ENCODE peak calls at places on chromosomes 3 and 15, in five cellular contexts. K, L, P, E and Y are unnamed samples.

GRCh38 chr3:53161345-53161819 is 373 bp downstream of the PRKCD start:
- DNase-seq in K (peak; percentile 46), L (no peak), P (no peak), E (peak; percentile 73), Y (peak; percentile 63)

GRCh38 chr3:55823829-55824228 is 336.7 kb upstream of the WNT5A start:
- DNase-seq in K (no peak), L (no peak), P (no peak), E (no peak), Y (no peak)

GRCh38 chr3:14019459-14019858 is 105.2 kb downstream of the CHCHD4 start:
- DNase-seq in K (no peak), L (no peak), P (no peak), E (no peak), Y (no peak)

GRCh38 chr15:78347586-78348543 is 7.7 kb downstream of the CRABP1 start:
- DNase-seq in K (no peak), L (no peak), P (no peak), E (no peak), Y (no peak)

GRCh38 chr15:99158626-99159412 is 53.9 kb downstream of the SYNM start:
- DNase-seq in K (no peak), L (no peak), P (no peak), E (no peak), Y (no peak)

GRCh38 chr15:55403531-55403930 is 4.6 kb downstream of the CCPG1 start:
- DNase-seq in K (peak; percentile 66), L (peak; percentile 10), P (no peak), E (no peak), Y (peak; percentile 35)

GRCh38 chr15:80492874-80493273 is 88.7 kb downstream of the ARNT2 start:
- DNase-seq in K (no peak), L (no peak), P (no peak), E (no peak), Y (no peak)

GRCh38 chr3:195698325-195699147 is 22.2 kb upstream of the MUC20 start:
- DNase-seq in K (no peak), L (no peak), P (no peak), E (no peak), Y (peak; percentile 18)

GRCh38 chr15:38991126-38991525 is 426.5 kb upstream of the RASGRP1 start:
- DNase-seq in K (peak; percentile 9), L (peak; percentile 52), P (peak; percentile 40), E (no peak), Y (no peak)

GRCh38 chr15:60009124-60009523 is 5.0 kb downstream of the FOXB1 start:
- DNase-seq in K (no peak), L (peak; percentile 29), P (no peak), E (no peak), Y (no peak)

GRCh38 chr15:60017538-60018199 is 13.6 kb downstream of the FOXB1 start:
- DNase-seq in K (no peak), L (peak; percentile 46), P (peak; percentile 26), E (no peak), Y (no peak)

GRCh38 chr15:60009581-60010379 is 5.7 kb downstream of the FOXB1 start:
- DNase-seq in K (no peak), L (no peak), P (no peak), E (no peak), Y (no peak)

GRCh38 chr15:60010467-60011257 is 6.6 kb downstream of the FOXB1 start:
- DNase-seq in K (no peak), L (no peak), P (no peak), E (no peak), Y (no peak)

GRCh38 chr15:60012695-60013094 is 8.6 kb downstream of the FOXB1 start:
- DNase-seq in K (no peak), L (no peak), P (no peak), E (no peak), Y (no peak)
- TF ChIP-seq CTCF in K (no peak), L (no peak), P (no peak), E (no peak), Y (no peak)

GRCh38 chr15:74892313-74892712 is 2.5 kb downstream of the MPI start:
- DNase-seq in K (no peak), L (peak; percentile 74), P (no peak), E (no peak), Y (no peak)

GRCh38 chr15:74891469-74891868 is 1.6 kb downstream of the MPI start:
- DNase-seq in K (no peak), L (no peak), P (no peak), E (no peak), Y (no peak)

GRCh38 chr15:74888716-74889115 is 1.1 kb upstream of the MPI start:
- DNase-seq in K (no peak), L (no peak), P (no peak), E (no peak), Y (no peak)

GRCh38 chr15:74889390-74889881 is 406 bp upstream of the MPI start:
- DNase-seq in K (peak; percentile 69), L (no peak), P (peak; percentile 29), E (peak; percentile 75), Y (no peak)

DNA sequence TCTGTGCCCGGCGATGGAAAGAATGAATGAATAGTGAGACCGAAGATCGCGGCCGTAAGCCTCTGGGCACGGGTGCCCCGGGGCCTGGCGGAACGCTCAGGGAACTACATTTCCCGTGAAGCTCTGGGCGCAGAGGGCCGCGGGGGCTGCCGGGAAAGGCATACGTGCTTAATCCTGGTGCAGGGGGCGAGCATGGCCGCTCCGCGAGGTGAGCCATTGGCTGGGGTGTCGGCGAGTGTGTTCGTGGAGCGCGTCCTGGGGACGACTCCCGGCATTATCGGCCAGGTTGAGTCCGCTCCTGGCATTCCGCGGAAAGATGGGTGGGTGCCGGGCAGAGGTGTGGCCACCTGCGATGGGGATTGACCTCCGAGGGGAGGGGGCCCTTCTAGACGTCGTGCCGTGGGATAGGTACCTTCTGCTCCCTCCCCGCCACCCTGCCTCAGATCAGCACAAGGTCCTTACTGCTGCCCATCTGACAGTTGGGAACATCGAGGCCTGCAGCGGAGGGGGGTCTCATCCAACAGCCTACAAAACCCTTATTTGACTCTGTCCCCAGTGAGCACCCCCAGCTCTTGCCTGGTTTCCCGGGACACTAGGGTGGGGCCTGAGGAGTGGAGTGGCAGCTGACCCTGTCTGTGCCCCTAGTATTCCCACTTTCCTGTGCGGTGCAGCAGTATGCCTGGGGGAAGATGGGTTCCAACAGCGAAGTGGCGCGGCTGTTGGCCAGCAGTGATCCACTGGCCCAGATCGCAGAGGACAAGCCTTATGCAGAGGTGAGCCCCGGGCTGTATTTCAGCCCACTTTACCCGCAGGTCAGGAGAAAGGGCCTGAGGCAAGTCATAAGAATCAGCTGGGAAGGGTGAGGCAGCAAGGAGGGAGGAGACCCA is at the start of gene MPI:
- DNase-seq in K (peak; percentile 93), L (peak; percentile 73), P (peak; percentile 73), E (peak; percentile 91), Y (peak; percentile 95)
- TF ChIP-seq CTCF in K (no peak), L (no peak), P (no peak), E (no peak), Y (no peak)

GRCh38 chr3:52124126-52124525 is 30.1 kb downstream of the POC1A start:
- DNase-seq in K (no peak), L (no peak), P (no peak), E (peak; percentile 46), Y (no peak)
- TF ChIP-seq CTCF in K (no peak), L (no peak), P (no peak), E (no peak), Y (no peak)

GRCh38 chr3:183182732-183183610 is 20.4 kb upstream of the LAMP3 start:
- DNase-seq in K (no peak), L (peak; percentile 33), P (no peak), E (no peak), Y (no peak)
- TF ChIP-seq CTCF in K (no peak), L (no peak), P (no peak), E (no peak), Y (no peak)

GRCh38 chr3:151047636-151048035 is 37.8 kb upstream of the MED12L start:
- DNase-seq in K (peak; percentile 64), L (no peak), P (peak; percentile 18), E (no peak), Y (no peak)
- TF ChIP-seq CTCF in K (no peak), L (no peak), P (no peak), E (no peak), Y (no peak)